ENCODE peak calls at places on chromosomes 2 and 18, in nine cellular contexts. G, T, A, S, N, U, I, J and V are unnamed samples.

GRCh38 chr2:88061295-88061694 is 5.7 kb upstream of the KRCC1 start:
- DNase-seq in G (no peak), T (no peak), A (no peak), S (no peak), N (no peak), U (no peak), I (no peak), J (no peak), V (no peak)

GRCh38 chr18:22385718-22386117 is 32.0 kb downstream of the CTAGE1 start:
- DNase-seq in G (no peak), T (no peak), A (no peak), S (no peak), N (no peak), U (peak), I (no peak), J (no peak), V (peak)

GRCh38 chr18:7924616-7925015 is 357.5 kb downstream of the PTPRM start:
- DNase-seq in G (no peak), T (no peak), A (no peak), S (no peak), N (no peak), U (no peak), I (no peak), J (peak), V (no peak)

GRCh38 chr18:58046087-58046793 is 2.2 kb downstream of the NEDD4L start:
- DNase-seq in G (no peak), T (no peak), A (no peak), S (no peak), N (peak), U (no peak), I (no peak), J (peak), V (no peak)

GRCh38 chr2:119283873-119284331 is 60.3 kb downstream of the STEAP3 start:
- DNase-seq in G (no peak), T (no peak), A (no peak), S (no peak), N (peak), U (no peak), I (no peak), J (no peak), V (peak)

GRCh38 chr2:120382541-120383144 is 36.7 kb downstream of the INHBB start:
- DNase-seq in G (no peak), T (no peak), A (no peak), S (no peak), N (no peak), U (no peak), I (no peak), J (no peak), V (no peak)

GRCh38 chr2:233361298-233361697 is 7.0 kb downstream of the DGKD start:
- DNase-seq in G (no peak), T (no peak), A (no peak), S (no peak), N (no peak), U (no peak), I (no peak), J (no peak), V (no peak)

GRCh38 chr18:77106331-77106730 is 26.3 kb downstream of the MBP start:
- DNase-seq in G (no peak), T (no peak), A (no peak), S (peak), N (no peak), U (no peak), I (peak), J (no peak), V (no peak)

GRCh38 chr2:117108741-117109267 is 705.7 kb upstream of the DDX18 start:
- DNase-seq in G (no peak), T (no peak), A (no peak), S (no peak), N (no peak), U (no peak), I (no peak), J (no peak), V (no peak)

GRCh38 chr2:190695739-190696138 is 46.9 kb downstream of the NAB1 start:
- DNase-seq in G (no peak), T (no peak), A (no peak), S (no peak), N (no peak), U (no peak), I (no peak), J (no peak), V (no peak)

GRCh38 chr2:169361706-169362345 is 508 bp downstream of the LRP2 start:
- DNase-seq in G (peak), T (no peak), A (peak), S (no peak), N (no peak), U (no peak), I (no peak), J (peak), V (no peak)

GRCh38 chr2:28661589-28662001 is 90.0 kb upstream of the PPP1CB start:
- DNase-seq in G (no peak), T (no peak), A (no peak), S (no peak), N (peak), U (no peak), I (no peak), J (no peak), V (no peak)

GRCh38 chr2:136727973-136728699 is 37.2 kb upstream of the THSD7B start:
- DNase-seq in G (no peak), T (no peak), A (no peak), S (no peak), N (no peak), U (no peak), I (no peak), J (no peak), V (no peak)

GRCh38 chr2:11344342-11344955 is at the start of gene ROCK2:
- DNase-seq in G (peak), T (peak), A (peak), S (peak), N (peak), U (no peak), I (peak), J (peak), V (peak)

GRCh38 chr2:133849341-133849740 is 281.1 kb upstream of the NCKAP5 start:
- DNase-seq in G (no peak), T (no peak), A (no peak), S (no peak), N (no peak), U (no peak), I (no peak), J (no peak), V (peak)

GRCh38 chr2:218387369-218388194 is 5.5 kb downstream of the SLC11A1 start:
- DNase-seq in G (peak), T (no peak), A (no peak), S (no peak), N (peak), U (no peak), I (no peak), J (peak), V (no peak)

GRCh38 chr2:213224366-213224765 is 59.9 kb upstream of the SPAG16 start:
- DNase-seq in G (no peak), T (no peak), A (no peak), S (no peak), N (no peak), U (no peak), I (no peak), J (no peak), V (no peak)